ENCODE peak calls at places on chromosomes 13 and 19, in five cellular contexts. K is lower leg skin, T is fibroblast of lung, N is heart right ventricle, R is progenitor cell of endocrine pancreas. V is an unnamed sample.

GRCh38 chr13:40345654-40346372 is 320.6 kb downstream of the FOXO1 start:
- DNase-seq in T (no peak), N (no peak), K (no peak), R (no peak), V (no peak)

GRCh38 chr19:14248578-14249011 is 42.6 kb upstream of the ADGRL1 start:
- DNase-seq in T (peak; percentile 65), N (peak; percentile 40), K (no peak), R (peak; percentile 58), V (peak; percentile 75)

GRCh38 chr19:38173324-38174041 is 50.5 kb downstream of the DPF1 start:
- DNase-seq in R (no peak), N (peak; percentile 83), T (peak; percentile 4), K (peak; percentile 72), V (no peak)

GRCh38 chr13:97445504-97446187 is 11.7 kb downstream of the RAP2A start:
- DNase-seq in T (no peak), N (no peak), R (no peak), K (no peak), V (no peak)

GRCh38 chr13:104106705-104107393 is 1040.6 kb upstream of the SLC10A2 start:
- DNase-seq in K (no peak), R (no peak), T (no peak), N (no peak), V (no peak)

GRCh38 chr13:38564751-38565150 is 122.1 kb upstream of the FREM2 start:
- DNase-seq in K (no peak), R (no peak), T (no peak), N (no peak), V (no peak)

GRCh38 chr13:49298903-49299605 is 51.3 kb downstream of the CDADC1 start:
- DNase-seq in T (no peak), N (no peak), R (no peak), K (no peak), V (no peak)

GRCh38 chr13:97600438-97601080 is 166.6 kb downstream of the RAP2A start:
- DNase-seq in N (no peak), T (peak; percentile 86), K (no peak), R (no peak), V (no peak)

GRCh38 chr13:20175406-20175794 is 14.5 kb upstream of the GJA3 start:
- DNase-seq in R (no peak), T (no peak), N (no peak), K (no peak), V (no peak)

GRCh38 chr13:32829269-32829668 is 187.0 kb upstream of the KL start:
- DNase-seq in R (no peak), K (no peak), N (no peak), T (no peak), V (no peak)

GRCh38 chr13:29402168-29402621 is 193.3 kb downstream of the SLC7A1 start:
- DNase-seq in T (peak; percentile 1), K (no peak), R (no peak), N (no peak), V (no peak)

GRCh38 chr13:90803210-90803609 is 544.3 kb upstream of the MIR17HG start:
- DNase-seq in T (no peak), N (no peak), R (no peak), K (no peak), V (no peak)

GRCh38 chr19:40596608-40597328 is 4.4 kb upstream of the LTBP4 start:
- DNase-seq in K (no peak), T (peak; percentile 54), N (peak; percentile 69), R (no peak), V (peak; percentile 58)

GRCh38 chr19:44620667-44621066 is 7.3 kb downstream of the IGSF23 start:
- DNase-seq in N (no peak), R (no peak), T (no peak), K (no peak), V (no peak)

GRCh38 chr13:37481005-37481857 is 117.3 kb downstream of the POSTN start:
- DNase-seq in T (peak; percentile 15), R (no peak), K (no peak), N (no peak), V (no peak)

GRCh38 chr19:16623576-16623975 is 4.4 kb downstream of the MED26 start:
- DNase-seq in R (no peak), T (no peak), N (no peak), K (no peak), V (no peak)

GRCh38 chr13:44921931-44922758 is 67.1 kb downstream of the NUFIP1 start:
- DNase-seq in R (no peak), T (peak; percentile 100), K (peak; percentile 71), N (no peak), V (no peak)

GRCh38 chr19:42311612-42312160 is 1.4 kb upstream of the TMEM145 start:
- DNase-seq in N (no peak), K (no peak), T (no peak), R (no peak), V (no peak)
- TF ChIP-seq CTCF in N (no peak), K (no peak), T (peak; percentile 4), R (peak; percentile 9), V (no peak)

DNA sequence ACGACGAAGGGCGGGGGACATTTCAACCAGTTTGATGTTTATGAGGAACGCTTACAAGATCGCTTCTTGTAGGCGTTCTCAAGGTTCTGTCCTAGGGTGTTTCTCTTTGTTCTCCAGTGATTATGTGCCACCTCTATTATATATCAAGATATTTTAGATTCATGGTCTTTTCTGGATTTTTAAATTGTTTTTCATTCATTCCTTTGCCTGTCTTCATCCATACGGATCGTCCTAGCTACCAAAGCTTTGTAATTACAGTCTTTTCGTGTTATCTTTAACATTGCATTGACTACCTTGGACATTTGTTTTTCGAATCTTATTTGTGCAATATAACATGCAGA is 342 bp upstream of the EID2 start:
- DNase-seq in R (no peak), K (no peak), T (no peak), N (no peak), V (no peak)
- TF ChIP-seq CTCF in R (no peak), K (no peak), T (no peak), N (no peak), V (peak; percentile 5)

GRCh38 chr13:99527346-99527745 is 26.1 kb downstream of the TM9SF2 start:
- DNase-seq in R (no peak), T (no peak), K (no peak), N (no peak), V (no peak)

GRCh38 chr13:99525967-99526366 is 24.7 kb downstream of the TM9SF2 start:
- DNase-seq in N (no peak), K (no peak), R (no peak), T (no peak), V (no peak)

GRCh38 chr13:99523838-99524237 is 22.6 kb downstream of the TM9SF2 start:
- DNase-seq in K (no peak), N (no peak), T (no peak), R (no peak), V (no peak)

GRCh38 chr13:99526549-99526948 is 25.3 kb downstream of the TM9SF2 start:
- DNase-seq in R (no peak), N (no peak), T (no peak), K (no peak), V (no peak)

DNA sequence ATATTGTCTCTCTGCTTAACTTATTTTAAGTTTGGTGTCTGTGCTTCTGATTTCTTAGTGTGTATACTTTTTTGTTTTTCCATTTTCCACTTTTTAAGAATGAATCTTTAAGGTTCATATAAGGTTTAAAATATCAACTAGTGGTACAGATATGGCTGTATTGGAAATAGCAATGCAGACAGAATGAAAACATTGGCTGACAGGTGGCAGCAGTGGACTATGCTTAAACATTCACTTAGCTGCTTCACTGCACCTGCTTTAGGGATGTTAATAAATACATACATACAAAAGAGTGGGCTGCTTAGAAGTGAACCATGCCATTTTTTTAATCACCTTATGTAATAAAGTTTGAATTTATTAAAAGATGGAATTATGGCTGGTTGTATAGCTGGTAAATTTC is 27.3 kb downstream of the TM9SF2 start:
- DNase-seq in N (no peak), K (no peak), R (no peak), T (peak; percentile 13), V (no peak)
- TF ChIP-seq CTCF in N (no peak), K (no peak), R (peak; percentile 38), T (no peak), V (peak; percentile 46)

GRCh38 chr13:31452525-31452924 is 252.8 kb downstream of the B3GLCT start:
- DNase-seq in R (no peak), T (no peak), N (no peak), K (no peak), V (no peak)
- TF ChIP-seq CTCF in R (no peak), T (no peak), N (no peak), K (no peak), V (no peak)

GRCh38 chr19:18502633-18503294 is 19.1 kb downstream of the ELL start:
- DNase-seq in R (no peak), T (no peak), N (peak; percentile 56), K (no peak), V (no peak)

GRCh38 chr19:18500820-18501219 is 21.1 kb downstream of the ELL start:
- DNase-seq in R (no peak), N (peak; percentile 68), T (no peak), K (no peak), V (no peak)

GRCh38 chr19:18502236-18502632 is 19.6 kb downstream of the ELL start:
- DNase-seq in T (no peak), R (no peak), N (no peak), K (no peak), V (no peak)

GRCh38 chr19:18501351-18501750 is 20.5 kb downstream of the ELL start:
- DNase-seq in N (no peak), K (no peak), T (no peak), R (no peak), V (no peak)

GRCh38 chr19:18501832-18502231 is 20.0 kb downstream of the ELL start:
- DNase-seq in N (peak; percentile 62), T (no peak), K (no peak), R (no peak), V (no peak)
- TF ChIP-seq CTCF in N (no peak), T (no peak), K (no peak), R (no peak), V (no peak)

DNA sequence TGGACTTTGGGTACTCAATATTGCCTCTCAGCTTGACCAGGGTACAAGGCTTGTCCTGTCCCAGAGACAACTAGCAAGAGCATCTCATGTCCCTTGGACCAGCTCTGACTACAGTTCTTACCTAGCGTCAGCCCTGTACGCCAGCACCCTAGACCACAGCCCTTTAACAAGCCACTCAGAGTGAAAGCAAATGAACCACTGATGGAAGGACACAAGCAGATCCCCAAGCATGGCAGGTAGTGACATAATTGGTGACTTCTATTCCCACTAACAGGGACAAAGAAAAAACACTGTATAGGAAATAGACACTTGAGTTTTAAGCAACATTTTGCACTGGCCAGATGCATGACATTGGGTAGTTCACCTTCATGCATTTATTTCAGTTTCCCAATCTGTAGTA is 8.8 kb upstream of the LRCH1 start:
- DNase-seq in R (no peak), T (no peak), N (no peak), K (no peak), V (no peak)
- TF ChIP-seq CTCF in R (no peak), T (no peak), N (no peak), K (no peak), V (no peak)

GRCh38 chr19:32138416-32138815 is 207.0 kb upstream of the ZNF507 start:
- DNase-seq in K (no peak), T (no peak), N (no peak), R (no peak), V (no peak)
- TF ChIP-seq CTCF in K (no peak), T (no peak), N (no peak), R (peak; percentile 45), V (no peak)